ENCODE peak calls at places on chromosomes 2 and 18, in four cellular contexts. B, K, D and W are unnamed samples.

GRCh38 chr2:105509271-105510086 is 110.6 kb upstream of the FHL2 start:
- DNase-seq in K (no peak), D (no peak), B (no peak), W (no peak)

GRCh38 chr2:85851253-85851955 is 37.4 kb downstream of the ST3GAL5 start:
- DNase-seq in K (no peak), D (no peak), B (no peak), W (no peak)

GRCh38 chr2:213848631-213849030 is 562.2 kb upstream of the VWC2L start:
- DNase-seq in K (no peak), B (no peak), D (no peak), W (no peak)

GRCh38 chr2:71682341-71682740 is 229.0 kb downstream of the DYSF start:
- DNase-seq in B (no peak), K (no peak), D (no peak), W (no peak)

GRCh38 chr2:207256476-207257207 is 90.9 kb upstream of the KLF7 start:
- DNase-seq in D (no peak), B (no peak), K (no peak), W (no peak)

GRCh38 chr2:162798407-162798806 is 40.2 kb downstream of the KCNH7 start:
- DNase-seq in D (no peak), K (no peak), B (no peak), W (no peak)

GRCh38 chr18:24009651-24010333 is 4.8 kb upstream of the TTC39C start:
- DNase-seq in D (no peak), B (peak; percentile 74), K (no peak), W (no peak)

GRCh38 chr2:45825001-45825651 is 173.7 kb downstream of the PRKCE start:
- DNase-seq in K (no peak), B (no peak), D (no peak), W (no peak)

GRCh38 chr2:61011649-61012048 is 5.9 kb upstream of the PEX13 start:
- DNase-seq in K (no peak), B (no peak), D (no peak), W (no peak)

GRCh38 chr18:30280861-30281470 is 761.6 kb downstream of the DSC3 start:
- DNase-seq in K (no peak), B (no peak), D (peak; percentile 42), W (peak; percentile 25)

GRCh38 chr2:102736174-102736606 is 25.6 kb upstream of the TMEM182 start:
- DNase-seq in D (peak; percentile 29), B (no peak), K (no peak), W (no peak)

GRCh38 chr18:21134895-21135294 is 23.3 kb upstream of the ROCK1 start:
- DNase-seq in K (no peak), B (no peak), D (no peak), W (no peak)

GRCh38 chr18:32919799-32920198 is 147.0 kb upstream of the KLHL14 start:
- DNase-seq in B (no peak), K (peak; percentile 53), D (peak; percentile 85), W (peak; percentile 30)

GRCh38 chr2:75241696-75242095 is 42.4 kb upstream of the TACR1 start:
- DNase-seq in B (no peak), D (peak; percentile 25), K (no peak), W (no peak)

GRCh38 chr2:102025016-102025491 is 33.3 kb downstream of the IL1R2 start:
- DNase-seq in B (peak; percentile 55), K (no peak), D (peak; percentile 80), W (no peak)

GRCh38 chr2:2846379-2847130 is 515.5 kb upstream of the MYT1L start:
- DNase-seq in D (no peak), K (no peak), B (no peak), W (no peak)

GRCh38 chr18:9690418-9691178 is 17.5 kb upstream of the RAB31 start:
- DNase-seq in D (no peak), B (no peak), K (no peak), W (no peak)

GRCh38 chr2:48965204-48965603 is 189.1 kb downstream of the FSHR start:
- DNase-seq in D (no peak), K (no peak), B (no peak), W (no peak)

GRCh38 chr2:29733945-29734344 is 187.4 kb downstream of the ALK start:
- DNase-seq in B (no peak), K (no peak), D (no peak), W (no peak)

GRCh38 chr2:205376071-205376470 is 306.2 kb upstream of the NRP2 start:
- DNase-seq in K (no peak), D (no peak), B (no peak), W (no peak)

GRCh38 chr2:190534310-190535118 is at the start of gene NEMP2:
- DNase-seq in K (peak; percentile 89), D (peak; percentile 77), B (no peak), W (peak; percentile 80)

GRCh38 chr2:222959358-222959757 is 92.6 kb upstream of the KCNE4 start:
- DNase-seq in D (peak; percentile 45), K (no peak), B (no peak), W (peak; percentile 92)

GRCh38 chr2:101946372-101946771 is 45.4 kb upstream of the IL1R2 start:
- DNase-seq in B (no peak), K (no peak), D (no peak), W (no peak)

GRCh38 chr2:96117701-96118588 is 1.6 kb upstream of the ADRA2B start:
- DNase-seq in B (no peak), D (no peak), K (no peak), W (no peak)

GRCh38 chr2:177184606-177185005 is 28.0 kb upstream of the HNRNPA3 start:
- DNase-seq in B (no peak), K (no peak), D (no peak), W (no peak)

GRCh38 chr2:75525434-75526308 is 35.1 kb downstream of the EVA1A start:
- DNase-seq in B (no peak), K (no peak), D (no peak), W (no peak)

GRCh38 chr2:158723921-158724802 is 71.0 kb upstream of the DAPL1 start:
- DNase-seq in K (peak; percentile 75), B (no peak), D (peak; percentile 63), W (no peak)

GRCh38 chr2:7020468-7020867 is 103.3 kb downstream of the RNF144A start:
- DNase-seq in D (no peak), K (no peak), B (no peak), W (no peak)

GRCh38 chr18:62717059-62717849 is 1.9 kb downstream of the PHLPP1 start:
- DNase-seq in B (no peak), K (no peak), D (peak; percentile 48), W (no peak)

GRCh38 chr2:166375205-166375735 is 474 bp downstream of the SCN9A start:
- DNase-seq in B (no peak), K (no peak), D (peak; percentile 43), W (no peak)

GRCh38 chr2:50196775-50197482 is 835.0 kb downstream of the NRXN1 start:
- DNase-seq in K (no peak), D (no peak), B (no peak), W (peak; percentile 42)

GRCh38 chr2:36359006-36359580 is 3.5 kb downstream of the CRIM1 start:
- DNase-seq in K (no peak), B (no peak), D (no peak), W (no peak)
- TF ChIP-seq SUZ12 in K (no peak), B (no peak), D (no peak), W (no peak)

DNA sequence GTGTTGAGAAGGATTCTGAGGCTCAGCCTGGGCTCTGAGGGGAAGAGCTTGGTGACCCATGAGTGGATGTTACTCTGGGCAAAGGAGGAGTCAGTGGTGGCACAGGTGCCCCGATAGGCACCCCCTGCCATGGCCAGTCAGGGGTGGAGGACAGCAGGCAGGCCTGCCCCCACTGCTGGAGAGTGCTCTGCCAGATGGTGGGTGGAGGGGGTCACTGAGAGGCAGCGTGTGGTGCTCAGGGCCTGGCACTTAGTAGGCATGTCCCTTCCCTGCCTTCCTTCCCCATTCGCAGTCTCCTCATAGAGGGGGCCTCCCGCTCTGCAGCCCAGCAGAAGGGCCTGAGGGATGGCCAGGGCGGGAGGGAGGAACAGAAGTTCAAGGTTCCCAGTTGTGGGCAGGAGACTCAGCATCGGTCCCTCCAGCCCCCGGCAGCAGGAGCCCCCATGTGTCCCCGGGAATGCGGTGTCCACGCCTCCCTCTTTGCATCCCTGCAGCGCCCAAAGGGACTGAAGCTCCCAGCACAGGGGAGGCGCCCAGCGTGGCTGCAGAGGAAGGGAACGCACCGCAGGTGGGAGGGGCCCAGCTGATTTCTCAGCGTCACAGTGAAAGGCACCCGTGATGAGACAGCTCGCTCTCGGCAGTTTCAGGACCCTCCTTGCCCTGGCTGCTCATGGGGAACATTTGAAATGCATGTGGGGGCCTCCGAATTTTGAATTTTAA is 5.7 kb upstream of the SNED1 start:
- DNase-seq in B (no peak), D (no peak), K (peak; percentile 40), W (no peak)
- H3K4me1 ChIP-seq in B (peaks cover 1% of the 10 kb centered on the region), D (peaks cover 47% of the 10 kb centered on the region), K (no peaks in the 10 kb centered on the region), W (peaks cover 32% of the 10 kb centered on the region)

DNA sequence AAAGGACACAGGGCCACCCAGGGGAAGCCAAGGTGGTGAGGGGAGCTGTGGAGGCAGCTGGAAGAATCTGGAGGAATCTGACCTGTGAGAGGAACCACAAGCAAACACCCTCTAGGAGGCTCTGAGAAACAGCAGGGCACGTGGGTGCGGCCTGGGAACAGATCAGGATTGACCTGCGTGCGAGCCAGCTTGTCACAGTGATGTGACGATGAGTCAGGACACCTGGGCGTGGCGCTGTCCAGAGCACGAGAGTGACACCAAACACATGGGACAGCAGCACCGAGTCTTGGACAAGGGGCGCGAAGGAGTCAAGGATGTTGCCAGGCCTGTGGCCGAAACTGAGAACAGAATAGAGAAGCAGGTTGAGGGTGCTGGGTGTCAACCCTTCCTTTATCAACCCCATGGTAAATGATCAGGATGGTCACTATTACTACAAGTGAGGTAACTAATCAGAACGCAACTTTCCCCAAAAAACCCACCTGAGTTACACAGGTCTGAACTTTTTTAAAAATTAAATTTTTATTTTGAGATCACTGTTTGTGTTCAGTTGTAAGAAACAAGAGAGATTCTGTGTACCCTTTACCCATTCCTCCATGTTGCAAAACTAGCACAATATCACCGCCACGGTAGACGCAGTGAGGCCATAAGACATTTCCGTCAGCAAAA is 637 bp upstream of the SFT2D3 start:
- DNase-seq in K (peak; percentile 76), D (peak; percentile 84), B (peak; percentile 93), W (peak; percentile 67)
- TF ChIP-seq YY1 in K (no peak), D (no peak), B (no peak), W (no peak)

DNA sequence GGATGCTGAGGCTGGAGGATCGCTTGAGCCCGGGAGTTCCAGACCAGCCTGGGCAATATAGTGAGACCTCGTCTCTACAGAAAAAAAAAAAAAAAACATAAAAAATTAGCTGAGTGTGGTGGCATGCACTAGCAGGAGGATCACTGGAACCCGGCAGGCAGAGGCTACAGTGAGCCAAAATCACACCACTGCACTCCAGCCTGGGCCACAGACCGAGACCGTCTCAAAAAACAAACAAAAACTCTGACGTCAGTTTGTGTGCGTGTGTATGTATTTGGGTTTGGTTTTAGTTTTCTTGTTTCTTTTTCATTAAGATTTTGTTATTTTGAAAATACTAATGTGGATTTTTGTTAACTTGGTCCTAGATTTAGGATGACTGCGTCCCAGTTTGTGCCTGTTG is 19.0 kb downstream of the CEP68 start:
- DNase-seq in K (peak; percentile 22), B (no peak), D (no peak), W (no peak)
- TF ChIP-seq SUZ12 in K (no peak), B (no peak), D (no peak), W (no peak)

GRCh38 chr2:198518935-198519334 is 714.5 kb downstream of the PLCL1 start:
- DNase-seq in K (no peak), B (no peak), D (no peak), W (no peak)
- H3K4me1 ChIP-seq in K (no peaks in the 10 kb centered on the region), B (no peaks in the 10 kb centered on the region), D (no peaks in the 10 kb centered on the region), W (no peaks in the 10 kb centered on the region)